ENCODE peak calls at places on chromosome 10, in five cellular contexts. Q, A, Y, I and S are unnamed samples.
A peak's percentile ranks its signal among the peaks of the same experiment; 100 is the strongest.

GRCh38 chr10:124572751-124573150 is 111.1 kb downstream of the LHPP start:
- DNase-seq in A (no peak), Q (no peak), Y (no peak), I (peak; percentile 45), S (no peak)

GRCh38 chr10:77146937-77147336 is 490.7 kb downstream of the KCNMA1 start:
- DNase-seq in Q (no peak), Y (no peak), I (no peak), A (no peak), S (no peak)

GRCh38 chr10:62760401-62760800 is 44.1 kb upstream of the ADO start:
- DNase-seq in Y (no peak), A (no peak), I (peak; percentile 45), Q (no peak), S (no peak)

GRCh38 chr10:132175907-132176581 is 10.7 kb upstream of the DPYSL4 start:
- DNase-seq in Q (no peak), Y (no peak), I (no peak), A (no peak), S (no peak)

GRCh38 chr10:85811405-85811804 is 555.2 kb downstream of the GRID1 start:
- DNase-seq in Q (no peak), Y (no peak), A (no peak), I (no peak), S (no peak)

GRCh38 chr10:16612148-16612742 is 90.6 kb upstream of the C1QL3 start:
- DNase-seq in A (no peak), Q (no peak), Y (no peak), I (peak; percentile 48), S (no peak)

GRCh38 chr10:12782537-12782936 is 219.0 kb downstream of the CCDC3 start:
- DNase-seq in A (peak; percentile 31), Y (no peak), I (peak; percentile 50), Q (peak; percentile 58), S (no peak)

GRCh38 chr10:114876169-114876568 is 54.6 kb downstream of the FHIP2A start:
- DNase-seq in A (no peak), Y (no peak), I (peak; percentile 32), Q (no peak), S (no peak)

GRCh38 chr10:95242581-95243317 is 48.1 kb downstream of the PDLIM1 start:
- DNase-seq in I (peak; percentile 51), Q (no peak), A (no peak), Y (no peak), S (no peak)

GRCh38 chr10:95388539-95388938 is 97.7 kb upstream of the PDLIM1 start:
- DNase-seq in Y (no peak), Q (peak; percentile 65), A (no peak), I (no peak), S (no peak)

GRCh38 chr10:127872871-127873600 is 19.7 kb downstream of the CLRN3 start:
- DNase-seq in Y (no peak), A (no peak), Q (peak; percentile 84), I (peak; percentile 43), S (no peak)
- TF ChIP-seq CTCF in Y (no peak), A (peak; percentile 13), Q (peak; percentile 47), I (peak; percentile 14), S (peak; percentile 71)

GRCh38 chr10:29620112-29620690 is 14.6 kb downstream of the SVIL start:
- DNase-seq in Q (no peak), Y (no peak), A (no peak), I (no peak), S (no peak)
- H3K4me3 ChIP-seq in Q (no peak overlapping the region), Y (no peak overlapping the region), A (peak overlapping the region; percentile 17), I (no peak overlapping the region), S (no peak overlapping the region)

GRCh38 chr10:11284291-11285085 is 266.8 kb downstream of the CELF2 start:
- DNase-seq in Y (no peak), I (no peak), A (no peak), Q (peak; percentile 39), S (no peak)

GRCh38 chr10:11285171-11285570 is 267.5 kb downstream of the CELF2 start:
- DNase-seq in Y (no peak), A (no peak), I (no peak), Q (no peak), S (no peak)

GRCh38 chr10:11286261-11286989 is 268.8 kb downstream of the CELF2 start:
- DNase-seq in I (no peak), A (no peak), Y (no peak), Q (no peak), S (no peak)

GRCh38 chr10:11290156-11290890 is 272.7 kb downstream of the CELF2 start:
- DNase-seq in A (no peak), I (no peak), Q (no peak), Y (no peak), S (no peak)

GRCh38 chr10:11288302-11288701 is 270.6 kb downstream of the CELF2 start:
- DNase-seq in I (no peak), A (no peak), Y (no peak), Q (no peak), S (no peak)
- TF ChIP-seq CTCF in I (no peak), A (no peak), Y (no peak), Q (no peak), S (no peak)

DNA sequence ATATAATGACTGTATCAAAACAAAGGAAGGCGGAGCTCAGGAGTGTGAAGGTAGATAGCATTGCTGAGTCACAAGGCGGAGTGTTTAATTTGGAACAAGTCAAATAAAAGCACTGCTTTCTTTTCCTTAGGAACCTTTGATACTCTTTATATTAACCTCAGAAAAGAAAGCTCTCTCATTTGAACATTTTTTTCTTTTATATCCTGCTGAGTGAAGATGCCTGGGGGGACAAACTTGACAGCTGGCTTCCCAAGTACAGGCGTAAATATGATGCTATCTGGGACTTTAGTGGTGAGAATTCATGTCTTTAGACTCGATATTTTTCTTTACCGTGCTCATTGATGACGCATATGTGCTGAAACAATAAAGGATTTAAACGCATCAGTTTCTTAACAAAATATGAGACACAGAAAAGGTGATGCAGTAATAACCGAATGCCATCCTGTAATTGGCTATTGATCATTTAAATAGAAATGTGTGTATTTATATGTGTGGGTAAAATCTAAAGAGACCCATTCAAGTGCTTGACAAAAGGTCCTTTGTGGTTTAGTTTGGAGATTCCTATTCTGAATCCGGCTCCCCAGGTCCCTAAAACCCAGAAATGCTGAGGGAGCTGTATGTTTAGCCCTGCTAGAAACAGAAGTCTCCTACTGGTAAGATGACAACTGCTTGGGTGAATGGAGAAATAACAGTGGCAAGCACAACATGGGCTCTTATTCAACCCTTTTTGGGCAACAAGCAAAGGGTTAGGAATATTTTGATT is 102.7 kb downstream of the PRTFDC1 start:
- DNase-seq in Q (no peak), I (no peak), Y (no peak), A (no peak), S (no peak)
- H3K4me3 ChIP-seq in Q (no peak overlapping the region), I (no peak overlapping the region), Y (no peak overlapping the region), A (no peak overlapping the region), S (no peak overlapping the region)

GRCh38 chr10:49500420-49500819 is 38.5 kb downstream of the ERCC6 start:
- DNase-seq in Y (no peak), I (no peak), A (no peak), Q (no peak), S (no peak)
- TF ChIP-seq CTCF in Y (no peak), I (no peak), A (no peak), Q (no peak), S (no peak)

GRCh38 chr10:109205929-109206585 is 717.3 kb downstream of the XPNPEP1 start:
- DNase-seq in A (no peak), Q (no peak), Y (peak; percentile 24), I (peak; percentile 17), S (peak; percentile 79)
- H3K4me3 ChIP-seq in A (no peak overlapping the region), Q (no peak overlapping the region), Y (no peak overlapping the region), I (no peak overlapping the region), S (no peak overlapping the region)

GRCh38 chr10:44341901-44342300 is 43.0 kb downstream of the CXCL12 start:
- DNase-seq in A (no peak), I (no peak), Q (no peak), Y (no peak), S (no peak)

GRCh38 chr10:44348496-44348895 is 36.4 kb downstream of the CXCL12 start:
- DNase-seq in Q (no peak), Y (no peak), I (no peak), A (no peak), S (no peak)

GRCh38 chr10:44343836-44344235 is 41.1 kb downstream of the CXCL12 start:
- DNase-seq in Y (no peak), A (no peak), I (no peak), Q (no peak), S (no peak)

GRCh38 chr10:44347609-44348400 is 37.1 kb downstream of the CXCL12 start:
- DNase-seq in I (no peak), Y (no peak), A (no peak), Q (peak; percentile 19), S (no peak)

DNA sequence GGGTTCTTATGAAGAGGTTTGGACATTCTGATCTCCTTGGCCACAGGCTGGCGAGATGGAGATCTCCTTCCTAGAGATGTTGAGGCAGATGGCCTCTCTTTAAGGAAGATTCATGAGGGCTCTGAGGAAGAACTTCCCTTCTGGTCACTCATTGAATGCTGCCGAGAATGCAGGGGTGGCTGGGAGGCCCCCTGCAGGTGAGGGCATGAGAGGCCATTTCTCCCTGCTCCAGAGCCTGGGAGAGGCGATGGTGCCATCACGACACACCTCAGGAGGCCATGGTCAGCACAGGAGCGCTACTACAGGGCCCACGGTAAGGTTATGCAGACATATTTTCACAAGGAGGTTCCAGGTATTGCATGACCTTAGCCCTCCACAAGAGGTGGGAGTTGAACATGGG is 40.2 kb downstream of the CXCL12 start:
- DNase-seq in I (no peak), Y (no peak), A (no peak), Q (no peak), S (no peak)
- TF ChIP-seq CTCF in I (peak; percentile 11), Y (no peak), A (no peak), Q (no peak), S (no peak)

GRCh38 chr10:7435674-7436073 is 24.8 kb upstream of the SFMBT2 start:
- DNase-seq in I (no peak), A (no peak), Q (no peak), Y (no peak), S (no peak)
- H3K4me3 ChIP-seq in I (no peak overlapping the region), A (no peak overlapping the region), Q (no peak overlapping the region), Y (no peak overlapping the region), S (no peak overlapping the region)

GRCh38 chr10:5346881-5347280 is 17.9 kb upstream of the UCN3 start:
- DNase-seq in Y (no peak), I (no peak), A (no peak), Q (no peak), S (no peak)

GRCh38 chr10:5343561-5343960 is 21.2 kb upstream of the UCN3 start:
- DNase-seq in A (no peak), Y (peak; percentile 2), Q (no peak), I (peak; percentile 39), S (no peak)

GRCh38 chr10:5343979-5344378 is 20.8 kb upstream of the UCN3 start:
- DNase-seq in Y (no peak), I (no peak), Q (no peak), A (no peak), S (no peak)

GRCh38 chr10:5344746-5345145 is 20.0 kb upstream of the UCN3 start:
- DNase-seq in Q (no peak), Y (no peak), I (no peak), A (no peak), S (peak; percentile 43)

DNA sequence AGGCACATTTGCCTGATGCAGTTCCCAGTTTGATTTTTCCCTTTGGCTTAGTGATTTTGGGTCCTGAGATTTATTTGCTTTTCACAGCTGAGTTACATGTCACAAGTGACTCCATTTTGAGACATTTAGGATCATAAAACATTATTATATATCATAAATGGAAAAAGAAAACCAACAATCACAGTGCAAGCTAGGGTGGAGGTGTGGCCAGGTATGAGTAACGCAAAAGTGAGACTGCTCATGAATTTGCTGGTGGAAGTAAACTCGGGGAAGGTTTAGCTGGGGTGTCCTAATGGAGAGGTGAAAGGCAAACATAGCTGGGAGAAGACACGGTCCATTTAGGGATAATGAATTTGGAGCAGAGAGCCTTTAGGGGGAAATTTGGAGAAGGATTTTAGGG is 21.7 kb upstream of the UCN3 start:
- DNase-seq in Q (no peak), I (no peak), A (no peak), Y (no peak), S (no peak)
- TF ChIP-seq CTCF in Q (no peak), I (no peak), A (no peak), Y (no peak), S (no peak)

GRCh38 chr10:127196227-127196954 is at the start of gene INSYN2A:
- DNase-seq in Q (no peak), Y (no peak), A (peak; percentile 32), I (no peak), S (no peak)
- H3K4me3 ChIP-seq in Q (peak within 1 kb of the TSS; percentile 29), Y (peak within 1 kb of the TSS; percentile 52), A (peak within 1 kb of the TSS; percentile 67), I (no peak within 1 kb of the TSS), S (peak within 1 kb of the TSS; percentile 59)